ENCODE peak calls at places on chromosomes 6 and 20, in five cellular contexts. K, H, C, A and D are unnamed samples.

GRCh38 chr6:101728388-101728787 is 334.9 kb downstream of the GRIK2 start:
- DNase-seq in K (no peak), H (no peak), C (no peak), A (no peak), D (no peak)

GRCh38 chr20:49160057-49160929 is 27.8 kb downstream of the STAU1 start:
- DNase-seq in K (no peak), H (no peak), C (no peak), A (no peak), D (no peak)

GRCh38 chr6:111874030-111874425 is 776 bp upstream of the FYN start:
- DNase-seq in K (no peak), H (peak), C (peak), A (no peak), D (peak)

GRCh38 chr6:119215885-119216590 is 133.5 kb downstream of the MAN1A1 start:
- DNase-seq in K (no peak), H (no peak), C (no peak), A (no peak), D (no peak)

GRCh38 chr6:35164868-35165267 is 23.7 kb upstream of the TCP11 start:
- DNase-seq in K (no peak), H (no peak), C (no peak), A (no peak), D (no peak)

GRCh38 chr6:44805239-44805849 is 417.8 kb downstream of the CDC5L start:
- DNase-seq in K (no peak), H (no peak), C (no peak), A (no peak), D (no peak)

GRCh38 chr20:3739054-3739925 is 6.8 kb downstream of the HSPA12B start:
- DNase-seq in K (no peak), H (no peak), C (no peak), A (no peak), D (peak)

GRCh38 chr20:10217517-10218410 is 866 bp upstream of the SNAP25 start:
- DNase-seq in K (no peak), H (peak), C (no peak), A (no peak), D (no peak)

GRCh38 chr6:150503041-150503440 is 96.6 kb upstream of the PLEKHG1 start:
- DNase-seq in K (no peak), H (no peak), C (no peak), A (no peak), D (no peak)

GRCh38 chr6:3738381-3739131 is 13.0 kb downstream of the PXDC1 start:
- DNase-seq in K (no peak), H (no peak), C (no peak), A (no peak), D (no peak)

GRCh38 chr20:47740225-47741184 is 44.8 kb downstream of the SULF2 start:
- DNase-seq in K (no peak), H (no peak), C (no peak), A (no peak), D (peak)

GRCh38 chr6:35365599-35366596 is 23.5 kb downstream of the PPARD start:
- DNase-seq in K (no peak), H (no peak), C (no peak), A (no peak), D (no peak)

GRCh38 chr6:31120151-31120915 is at the start of gene CDSN:
- DNase-seq in K (no peak), H (no peak), C (no peak), A (no peak), D (no peak)

DNA sequence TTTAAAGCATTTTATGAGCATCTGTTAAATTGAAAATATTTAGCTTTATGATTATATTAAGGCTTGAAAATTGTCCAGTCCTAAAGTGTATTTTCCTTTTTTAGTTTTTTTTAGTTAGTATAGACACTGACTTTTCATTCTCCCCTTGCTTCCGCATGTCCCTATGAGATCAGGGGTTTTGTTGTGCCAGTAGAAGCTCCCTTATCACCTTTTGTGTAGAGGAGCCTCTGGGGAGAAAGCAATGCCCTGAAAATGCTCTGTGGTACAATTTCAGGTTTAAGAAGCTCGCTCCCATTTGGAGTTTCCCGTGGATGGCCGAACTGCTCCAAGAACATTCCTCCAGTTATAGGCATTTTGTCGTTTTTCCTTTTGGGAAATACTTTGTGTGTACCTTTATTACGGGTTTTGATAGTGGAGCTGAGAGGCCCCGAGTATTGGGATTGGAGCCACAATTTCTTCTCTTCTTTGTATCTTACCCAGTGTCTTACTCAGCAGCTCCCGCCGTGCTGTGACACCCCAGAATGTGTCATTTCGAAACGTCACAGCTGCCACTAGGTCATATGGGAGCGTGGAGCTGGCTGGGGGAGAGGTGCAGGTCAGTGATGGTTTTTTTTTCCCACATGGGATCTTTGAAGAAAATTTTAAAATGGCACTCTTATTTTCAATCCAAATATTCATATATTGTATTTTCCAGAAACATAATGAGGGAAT is 49.9 kb downstream of the RPRD1B start:
- DNase-seq in K (no peak), H (no peak), C (no peak), A (no peak), D (no peak)
- H3K27ac ChIP-seq in K (peak), H (no peak), C (no peak), A (peak), D (peak)

DNA sequence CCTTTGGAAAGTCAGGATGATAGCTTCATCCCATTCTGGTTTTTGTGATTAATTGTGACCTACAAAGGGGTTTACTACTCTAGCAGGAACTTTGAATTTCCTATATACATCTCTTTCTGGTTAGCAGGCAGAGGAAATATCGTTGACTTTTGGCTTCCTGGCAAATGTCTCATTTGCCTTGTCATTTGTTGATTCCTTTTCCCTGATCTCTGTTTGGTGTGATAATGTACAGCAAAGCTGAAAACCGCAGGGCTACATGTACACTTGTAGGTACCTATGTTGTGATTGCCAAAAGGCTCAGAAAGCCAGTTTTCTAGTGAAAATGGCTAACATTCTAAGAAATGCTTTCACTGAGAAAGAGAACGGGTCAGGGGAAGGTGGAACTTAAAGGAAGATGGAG is 44.3 kb downstream of the TOP1 start:
- DNase-seq in K (no peak), H (no peak), C (no peak), A (no peak), D (no peak)
- TF ChIP-seq CTCF in K (no peak), H (no peak), C (no peak), A (no peak), D (no peak)

DNA sequence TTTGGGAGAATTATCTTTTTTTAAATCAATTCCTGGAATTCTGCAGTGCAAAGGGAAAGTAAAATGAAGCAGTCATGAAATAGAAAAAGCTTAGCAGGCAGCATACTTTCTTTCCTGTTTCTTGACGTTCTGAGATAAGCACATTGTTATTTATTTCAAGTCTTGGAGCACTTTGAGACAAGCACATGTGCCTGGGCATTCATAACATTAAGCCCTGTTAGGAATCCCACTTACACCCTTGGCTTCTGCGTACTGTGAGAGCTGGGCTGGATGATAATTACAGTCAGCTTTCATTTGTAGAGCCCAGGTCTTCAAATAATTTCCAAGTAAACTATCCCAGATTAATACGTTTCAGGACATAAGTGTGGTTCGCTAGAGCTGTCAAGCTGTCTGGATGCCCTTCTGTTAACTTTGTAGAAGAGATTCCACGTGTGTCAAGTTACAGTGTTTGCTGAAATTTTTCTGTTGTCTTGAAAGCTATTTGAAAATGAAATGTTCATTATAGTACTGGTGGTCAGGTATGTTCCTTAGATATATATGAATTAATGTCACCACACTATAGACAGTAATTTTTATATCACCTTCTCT is 8.9 kb downstream of the FARS2 start:
- DNase-seq in K (no peak), H (no peak), C (no peak), A (no peak), D (no peak)
- H3K4me3 ChIP-seq in K (no peak), H (no peak), C (no peak), A (no peak), D (no peak)

DNA sequence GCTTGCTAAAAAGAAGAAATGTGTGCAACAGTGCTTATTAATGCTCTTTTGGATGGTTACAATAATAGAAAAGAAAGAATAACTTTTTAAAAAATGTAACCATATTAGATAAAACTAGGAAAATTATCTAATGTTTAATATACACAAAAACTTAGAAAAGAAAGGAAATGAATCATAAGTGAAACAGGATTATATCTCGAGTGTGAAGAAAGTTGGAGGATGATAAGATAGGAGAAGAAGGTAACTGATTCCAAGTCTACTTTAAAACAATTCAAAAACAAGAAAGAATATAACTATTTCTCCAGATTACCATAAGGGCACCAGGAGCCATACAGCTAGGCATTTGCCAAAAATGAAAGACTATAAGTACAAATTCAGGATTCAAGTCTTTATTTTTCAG is 73.0 kb downstream of the PHIP start:
- DNase-seq in K (no peak), H (no peak), C (no peak), A (no peak), D (no peak)
- H3K27ac ChIP-seq in K (no peak), H (no peak), C (no peak), A (no peak), D (no peak)

DNA sequence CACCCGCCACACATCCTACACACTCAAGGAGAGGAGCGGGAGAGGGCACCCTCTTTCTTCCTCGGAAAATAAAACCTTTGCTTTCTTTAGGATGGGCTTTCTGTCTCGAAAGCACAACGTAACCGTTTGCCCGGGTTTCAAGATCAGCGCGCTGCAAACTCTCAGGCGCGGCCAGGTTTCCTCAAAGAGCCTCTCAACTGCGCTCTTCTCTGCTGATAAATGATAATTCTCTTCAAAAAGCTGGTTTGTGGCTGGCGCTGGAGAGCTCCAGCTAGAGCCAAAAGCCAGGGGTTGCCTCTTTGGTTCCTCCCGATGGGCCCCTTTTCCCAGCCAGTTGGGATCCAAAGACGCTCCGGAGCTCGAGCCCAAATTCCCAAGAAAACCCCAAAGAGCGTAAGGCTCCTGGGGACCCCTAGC is 460 bp upstream of the PLCB1 start:
- DNase-seq in K (no peak), H (no peak), C (no peak), A (no peak), D (no peak)
- TF ChIP-seq CTCF in K (no peak), H (no peak), C (no peak), A (no peak), D (no peak)

GRCh38 chr6:33429745-33430042 is 9.8 kb downstream of the SYNGAP1 start:
- DNase-seq in K (no peak), H (no peak), C (peak), A (no peak), D (no peak)

GRCh38 chr6:33431880-33432541 is 12.1 kb downstream of the SYNGAP1 start:
- DNase-seq in K (no peak), H (no peak), C (no peak), A (no peak), D (no peak)

GRCh38 chr6:33430334-33430733 is 10.5 kb downstream of the SYNGAP1 start:
- DNase-seq in K (no peak), H (no peak), C (no peak), A (no peak), D (no peak)

GRCh38 chr6:33432546-33432945 is 12.7 kb downstream of the SYNGAP1 start:
- DNase-seq in K (no peak), H (no peak), C (no peak), A (no peak), D (no peak)

DNA sequence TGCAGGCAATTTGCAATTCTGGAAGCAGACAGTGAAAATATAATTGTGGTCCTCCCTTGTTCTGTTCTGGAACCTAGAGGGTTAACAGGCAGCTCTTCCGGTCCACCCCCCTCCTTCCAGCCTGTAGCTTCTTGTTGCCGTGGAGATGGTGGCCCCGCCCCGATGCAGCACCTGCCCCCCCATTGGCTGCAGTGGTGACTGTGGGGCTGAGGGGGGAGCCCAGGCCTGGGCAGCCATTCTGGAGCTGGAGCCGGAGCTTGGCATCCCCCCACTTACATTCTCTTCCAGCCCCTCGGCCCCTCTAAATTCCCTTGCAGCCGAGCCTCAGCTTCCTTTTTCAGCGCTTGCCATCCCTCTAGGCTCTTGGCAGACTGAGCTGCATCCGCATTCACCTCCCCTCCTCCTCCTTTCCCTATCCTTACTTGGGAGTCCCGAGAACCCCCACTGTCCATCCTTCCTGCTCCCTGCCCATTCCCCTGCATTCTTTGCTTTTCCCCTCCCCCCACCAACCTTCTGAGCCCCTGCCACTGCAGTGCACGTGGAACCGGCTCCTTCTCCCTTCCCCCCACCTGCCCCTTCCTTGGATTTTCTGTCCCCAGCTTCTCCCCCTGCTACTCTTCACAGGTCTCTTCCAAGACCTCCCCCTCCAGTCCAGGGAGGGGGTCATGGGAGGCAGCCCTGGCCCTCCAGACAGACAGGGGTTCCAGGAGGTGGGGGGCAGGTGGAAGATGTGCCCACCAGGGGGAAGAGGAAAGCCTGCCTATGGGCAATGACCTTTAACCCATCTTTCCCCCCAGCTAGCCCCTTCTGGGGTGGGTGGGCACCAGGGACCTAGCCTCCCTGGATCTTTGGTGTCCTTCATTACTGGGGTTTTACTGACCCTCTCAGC is 11.4 kb downstream of the SYNGAP1 start:
- DNase-seq in K (no peak), H (peak), C (peak), A (peak), D (peak)
- H3K4me3 ChIP-seq in K (peak), H (no peak), C (peak), A (peak), D (no peak)

GRCh38 chr20:35985789-35986188 is 17.4 kb downstream of the CNBD2 start:
- DNase-seq in K (no peak), H (no peak), C (no peak), A (no peak), D (no peak)

GRCh38 chr20:35988910-35989463 is 20.6 kb downstream of the CNBD2 start:
- DNase-seq in K (no peak), H (no peak), C (no peak), A (no peak), D (no peak)

GRCh38 chr20:35992713-35993335 is 24.4 kb downstream of the CNBD2 start:
- DNase-seq in K (no peak), H (peak), C (peak), A (peak), D (no peak)

GRCh38 chr20:35994994-35995453 is 26.6 kb downstream of the CNBD2 start:
- DNase-seq in K (peak), H (peak), C (peak), A (peak), D (peak)

DNA sequence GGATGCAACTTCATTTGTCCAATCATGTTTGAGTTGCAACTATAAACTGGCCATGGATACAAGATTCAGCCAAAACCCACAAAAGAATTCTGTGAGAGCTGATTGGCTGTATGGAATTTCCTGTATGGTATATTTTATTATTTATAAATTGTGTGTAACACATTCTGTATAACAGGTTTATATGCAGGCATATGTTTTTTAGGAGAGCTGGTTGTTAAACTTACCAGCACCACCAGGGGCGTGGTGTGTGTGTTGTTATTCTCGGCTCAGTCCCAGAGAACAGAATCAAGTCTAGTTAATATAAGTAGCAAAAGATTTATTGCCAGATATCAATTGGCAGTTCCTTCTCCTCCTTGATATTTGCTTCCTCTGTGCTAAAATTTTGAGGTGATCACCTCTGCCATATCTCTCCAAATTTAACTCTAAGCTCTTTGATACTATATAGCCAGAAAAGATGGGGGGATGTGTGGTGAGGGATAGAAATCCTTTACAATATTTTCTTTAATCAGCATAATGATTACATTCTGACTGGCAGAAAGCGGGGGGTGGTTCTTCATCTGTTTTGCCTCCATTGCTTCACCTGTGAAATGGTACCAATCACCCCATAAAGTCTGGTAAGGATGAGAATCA is 22.9 kb downstream of the CNBD2 start:
- DNase-seq in K (no peak), H (no peak), C (no peak), A (peak), D (no peak)
- H3K27ac ChIP-seq in K (no peak), H (no peak), C (no peak), A (no peak), D (no peak)

DNA sequence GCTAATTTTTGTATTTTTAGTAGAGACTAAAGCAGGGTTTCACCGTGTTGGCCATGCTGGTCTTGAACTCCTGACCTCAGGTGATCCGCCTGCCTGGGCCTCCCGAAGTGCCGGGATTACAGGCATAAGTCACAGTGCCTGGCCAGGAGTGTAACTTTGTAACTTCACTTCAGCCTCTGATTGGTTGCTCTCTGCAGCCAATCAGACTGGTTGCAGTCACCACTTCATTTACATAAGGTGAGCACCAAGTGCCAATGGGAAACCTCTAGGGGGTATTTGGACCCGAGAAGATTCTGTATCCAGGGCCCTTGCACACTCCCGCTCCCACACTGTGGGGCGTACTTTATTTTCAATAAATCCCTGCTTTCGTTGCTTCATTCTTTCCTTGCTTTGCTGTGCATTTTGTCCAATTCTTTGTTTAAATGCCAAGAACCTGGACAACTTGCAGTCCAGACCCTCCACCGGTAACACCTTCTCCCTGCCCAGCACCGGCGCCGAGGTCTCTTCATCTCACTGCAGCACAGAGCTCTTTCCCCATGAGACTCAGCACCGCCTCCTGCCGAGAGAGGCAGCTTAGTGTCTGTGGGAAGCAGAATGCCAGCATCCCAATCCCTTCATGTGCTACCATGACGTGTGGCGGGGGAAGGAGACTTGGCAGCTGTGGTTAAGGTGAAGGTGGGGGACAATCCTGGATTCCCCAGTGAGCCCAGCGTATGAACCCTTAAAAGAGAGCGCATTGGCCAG is 14.0 kb upstream of the MRGBP start:
- DNase-seq in K (no peak), H (no peak), C (no peak), A (no peak), D (no peak)
- TF ChIP-seq CTCF in K (no peak), H (no peak), C (no peak), A (no peak), D (no peak)